ENCODE peak calls at places on chromosomes 13 and 19, in five cellular contexts. One of them, this sample, is unnamed. For H3K36me3, the result is how much of the 10 kb centered on the place peaks cover.

GRCh38 chr19:18274303-18274775 is at the start of gene IQCN:
- DNase-seq in thoracic aorta: no peak
- DNase-seq in IMR-90: no peak
- DNase-seq in upper lobe of right lung: no peak
- DNase-seq in stomach: peak
- DNase-seq in this sample: peak

GRCh38 chr13:59119475-59119874 is 1044.3 kb downstream of the DIAPH3 start:
- DNase-seq in stomach: no peak
- DNase-seq in IMR-90: no peak
- DNase-seq in upper lobe of right lung: no peak
- DNase-seq in thoracic aorta: no peak
- DNase-seq in this sample: no peak

GRCh38 chr13:108272333-108272732 is 2.8 kb downstream of the TNFSF13B start:
- DNase-seq in IMR-90: peak
- DNase-seq in upper lobe of right lung: no peak
- DNase-seq in stomach: no peak
- DNase-seq in thoracic aorta: no peak
- DNase-seq in this sample: no peak

GRCh38 chr13:43357435-43358065 is 334.2 kb downstream of the DNAJC15 start:
- DNase-seq in upper lobe of right lung: no peak
- DNase-seq in stomach: no peak
- DNase-seq in IMR-90: no peak
- DNase-seq in thoracic aorta: no peak
- DNase-seq in this sample: no peak

GRCh38 chr13:94169783-94170513 is 309.5 kb downstream of the DCT start:
- DNase-seq in stomach: no peak
- DNase-seq in thoracic aorta: peak
- DNase-seq in upper lobe of right lung: no peak
- DNase-seq in IMR-90: no peak
- DNase-seq in this sample: no peak

GRCh38 chr13:109243311-109243951 is 543.0 kb downstream of the IRS2 start:
- DNase-seq in thoracic aorta: no peak
- DNase-seq in stomach: no peak
- DNase-seq in IMR-90: peak
- DNase-seq in upper lobe of right lung: no peak
- DNase-seq in this sample: no peak

GRCh38 chr13:38866649-38867048 is 124.0 kb downstream of the STOML3 start:
- DNase-seq in thoracic aorta: no peak
- DNase-seq in stomach: no peak
- DNase-seq in IMR-90: no peak
- DNase-seq in upper lobe of right lung: no peak
- DNase-seq in this sample: no peak

GRCh38 chr19:4495471-4495870 is 22.8 kb downstream of the PLIN4 start:
- DNase-seq in IMR-90: no peak
- DNase-seq in stomach: peak
- DNase-seq in thoracic aorta: no peak
- DNase-seq in upper lobe of right lung: no peak
- DNase-seq in this sample: no peak

GRCh38 chr13:102400619-102401125 is 1.2 kb downstream of the FGF14 start:
- DNase-seq in upper lobe of right lung: peak
- DNase-seq in stomach: no peak
- DNase-seq in thoracic aorta: no peak
- DNase-seq in IMR-90: no peak
- DNase-seq in this sample: no peak

GRCh38 chr13:37481005-37481857 is 117.3 kb downstream of the POSTN start:
- DNase-seq in thoracic aorta: no peak
- DNase-seq in IMR-90: peak
- DNase-seq in stomach: no peak
- DNase-seq in upper lobe of right lung: no peak
- DNase-seq in this sample: no peak

GRCh38 chr13:59677966-59678814 is 485.5 kb downstream of the DIAPH3 start:
- DNase-seq in stomach: no peak
- DNase-seq in IMR-90: peak
- DNase-seq in upper lobe of right lung: no peak
- DNase-seq in thoracic aorta: no peak
- DNase-seq in this sample: no peak

GRCh38 chr13:41995946-41996345 is 35.0 kb upstream of the VWA8 start:
- DNase-seq in stomach: no peak
- DNase-seq in IMR-90: peak
- DNase-seq in thoracic aorta: no peak
- DNase-seq in upper lobe of right lung: peak
- DNase-seq in this sample: no peak

GRCh38 chr13:60384911-60385310 is 12.1 kb upstream of the TDRD3 start:
- DNase-seq in thoracic aorta: no peak
- DNase-seq in IMR-90: no peak
- DNase-seq in stomach: no peak
- DNase-seq in upper lobe of right lung: no peak
- DNase-seq in this sample: no peak

GRCh38 chr13:98022210-98022609 is 68.7 kb downstream of the IPO5 start:
- DNase-seq in IMR-90: peak
- DNase-seq in upper lobe of right lung: no peak
- DNase-seq in thoracic aorta: no peak
- DNase-seq in stomach: no peak
- DNase-seq in this sample: no peak

GRCh38 chr13:110405597-110406450 is 98.7 kb downstream of the COL4A2 start:
- DNase-seq in IMR-90: peak
- DNase-seq in stomach: no peak
- DNase-seq in thoracic aorta: no peak
- DNase-seq in upper lobe of right lung: no peak
- DNase-seq in this sample: no peak

GRCh38 chr13:94620286-94620896 is 18.7 kb downstream of the GPR180 start:
- DNase-seq in IMR-90: peak
- DNase-seq in stomach: no peak
- DNase-seq in thoracic aorta: no peak
- DNase-seq in upper lobe of right lung: no peak
- DNase-seq in this sample: no peak

GRCh38 chr13:113621046-113621445 is 36.5 kb downstream of the TFDP1 start:
- DNase-seq in upper lobe of right lung: no peak
- DNase-seq in stomach: no peak
- DNase-seq in IMR-90: no peak
- DNase-seq in thoracic aorta: no peak
- DNase-seq in this sample: peak

GRCh38 chr19:1767464-1767933 is 14.2 kb downstream of the ONECUT3 start:
- DNase-seq in thoracic aorta: no peak
- DNase-seq in IMR-90: no peak
- DNase-seq in stomach: peak
- DNase-seq in upper lobe of right lung: no peak
- DNase-seq in this sample: no peak

GRCh38 chr19:43524922-43525835 is 1.8 kb downstream of the ETHE1 start:
- DNase-seq in stomach: peak
- DNase-seq in thoracic aorta: peak
- DNase-seq in IMR-90: peak
- DNase-seq in upper lobe of right lung: peak
- DNase-seq in this sample: peak

GRCh38 chr19:18157465-18158063 is 4.6 kb downstream of the PIK3R2 start:
- DNase-seq in IMR-90: no peak
- DNase-seq in thoracic aorta: no peak
- DNase-seq in upper lobe of right lung: no peak
- DNase-seq in stomach: no peak
- DNase-seq in this sample: no peak

GRCh38 chr19:1108291-1109031 is 4.7 kb downstream of the GPX4 start:
- DNase-seq in upper lobe of right lung: no peak
- DNase-seq in IMR-90: no peak
- DNase-seq in stomach: no peak
- DNase-seq in thoracic aorta: no peak
- DNase-seq in this sample: no peak

GRCh38 chr19:46480409-46480808 is 9.0 kb upstream of the PNMA8A start:
- DNase-seq in stomach: no peak
- DNase-seq in thoracic aorta: no peak
- DNase-seq in IMR-90: peak
- DNase-seq in upper lobe of right lung: no peak
- DNase-seq in this sample: peak

GRCh38 chr19:13132471-13133166 is 14.6 kb downstream of the NACC1 start:
- DNase-seq in upper lobe of right lung: no peak
- DNase-seq in IMR-90: peak
- DNase-seq in stomach: no peak
- DNase-seq in thoracic aorta: no peak
- DNase-seq in this sample: no peak

GRCh38 chr13:77891486-77891885 is 27.1 kb downstream of the EDNRB start:
- DNase-seq in upper lobe of right lung: no peak
- DNase-seq in thoracic aorta: no peak
- DNase-seq in IMR-90: no peak
- DNase-seq in stomach: no peak
- DNase-seq in this sample: no peak

GRCh38 chr19:47036233-47036651 is 12.2 kb downstream of the TMEM160 start:
- DNase-seq in thoracic aorta: no peak
- DNase-seq in upper lobe of right lung: peak
- DNase-seq in IMR-90: no peak
- DNase-seq in stomach: peak
- DNase-seq in this sample: no peak

GRCh38 chr13:45464141-45464686 is 525 bp upstream of the COG3 start:
- DNase-seq in IMR-90: no peak
- DNase-seq in stomach: no peak
- DNase-seq in upper lobe of right lung: no peak
- DNase-seq in thoracic aorta: no peak
- DNase-seq in this sample: no peak

GRCh38 chr19:13051581-13052165 is 51.0 kb downstream of the LYL1 start:
- DNase-seq in upper lobe of right lung: peak
- DNase-seq in stomach: peak
- DNase-seq in thoracic aorta: no peak
- DNase-seq in IMR-90: peak
- DNase-seq in this sample: peak

GRCh38 chr13:110949628-110950027 is 34.8 kb upstream of the ANKRD10 start:
- DNase-seq in upper lobe of right lung: no peak
- DNase-seq in IMR-90: no peak
- DNase-seq in stomach: no peak
- DNase-seq in thoracic aorta: no peak
- DNase-seq in this sample: no peak

GRCh38 chr19:34096020-34096915 is 76.0 kb upstream of the LSM14A start:
- DNase-seq in upper lobe of right lung: no peak
- DNase-seq in thoracic aorta: no peak
- DNase-seq in IMR-90: peak
- DNase-seq in stomach: no peak
- DNase-seq in this sample: no peak

GRCh38 chr13:97781891-97782305 is 171.6 kb upstream of the IPO5 start:
- DNase-seq in upper lobe of right lung: no peak
- DNase-seq in IMR-90: no peak
- DNase-seq in thoracic aorta: no peak
- DNase-seq in stomach: no peak
- DNase-seq in this sample: no peak

GRCh38 chr19:2771786-2772674 is 11.0 kb downstream of the SGTA start:
- DNase-seq in IMR-90: no peak
- DNase-seq in upper lobe of right lung: no peak
- DNase-seq in stomach: no peak
- DNase-seq in thoracic aorta: no peak
- DNase-seq in this sample: no peak

GRCh38 chr19:45092747-45093678 is at the start of gene PPP1R37:
- DNase-seq in IMR-90: peak
- DNase-seq in thoracic aorta: peak
- DNase-seq in stomach: peak
- DNase-seq in upper lobe of right lung: peak
- DNase-seq in this sample: peak
- TF ChIP-seq CTCF in IMR-90: peak
- TF ChIP-seq CTCF in thoracic aorta: peak
- TF ChIP-seq CTCF in stomach: peak
- TF ChIP-seq CTCF in upper lobe of right lung: peak
- TF ChIP-seq CTCF in this sample: peak

GRCh38 chr13:99555149-99555548 is 53.9 kb downstream of the TM9SF2 start:
- DNase-seq in IMR-90: no peak
- DNase-seq in stomach: no peak
- DNase-seq in thoracic aorta: no peak
- DNase-seq in upper lobe of right lung: no peak
- DNase-seq in this sample: no peak

GRCh38 chr13:99559560-99559959 is 58.3 kb downstream of the TM9SF2 start:
- DNase-seq in IMR-90: no peak
- DNase-seq in stomach: no peak
- DNase-seq in upper lobe of right lung: no peak
- DNase-seq in thoracic aorta: no peak
- DNase-seq in this sample: no peak

GRCh38 chr13:99556867-99557443 is 55.7 kb downstream of the TM9SF2 start:
- DNase-seq in upper lobe of right lung: no peak
- DNase-seq in IMR-90: no peak
- DNase-seq in stomach: no peak
- DNase-seq in thoracic aorta: no peak
- DNase-seq in this sample: no peak

GRCh38 chr13:99553033-99553432 is 51.8 kb downstream of the TM9SF2 start:
- DNase-seq in stomach: peak
- DNase-seq in IMR-90: no peak
- DNase-seq in thoracic aorta: no peak
- DNase-seq in upper lobe of right lung: no peak
- DNase-seq in this sample: no peak

GRCh38 chr13:99558570-99559180 is 57.4 kb downstream of the TM9SF2 start:
- DNase-seq in stomach: no peak
- DNase-seq in thoracic aorta: no peak
- DNase-seq in upper lobe of right lung: no peak
- DNase-seq in IMR-90: peak
- DNase-seq in this sample: no peak
- H3K36me3 ChIP-seq in stomach: half or more
- H3K36me3 ChIP-seq in thoracic aorta: under half
- H3K36me3 ChIP-seq in upper lobe of right lung: half or more
- H3K36me3 ChIP-seq in IMR-90: under half
- H3K36me3 ChIP-seq in this sample: under half

DNA sequence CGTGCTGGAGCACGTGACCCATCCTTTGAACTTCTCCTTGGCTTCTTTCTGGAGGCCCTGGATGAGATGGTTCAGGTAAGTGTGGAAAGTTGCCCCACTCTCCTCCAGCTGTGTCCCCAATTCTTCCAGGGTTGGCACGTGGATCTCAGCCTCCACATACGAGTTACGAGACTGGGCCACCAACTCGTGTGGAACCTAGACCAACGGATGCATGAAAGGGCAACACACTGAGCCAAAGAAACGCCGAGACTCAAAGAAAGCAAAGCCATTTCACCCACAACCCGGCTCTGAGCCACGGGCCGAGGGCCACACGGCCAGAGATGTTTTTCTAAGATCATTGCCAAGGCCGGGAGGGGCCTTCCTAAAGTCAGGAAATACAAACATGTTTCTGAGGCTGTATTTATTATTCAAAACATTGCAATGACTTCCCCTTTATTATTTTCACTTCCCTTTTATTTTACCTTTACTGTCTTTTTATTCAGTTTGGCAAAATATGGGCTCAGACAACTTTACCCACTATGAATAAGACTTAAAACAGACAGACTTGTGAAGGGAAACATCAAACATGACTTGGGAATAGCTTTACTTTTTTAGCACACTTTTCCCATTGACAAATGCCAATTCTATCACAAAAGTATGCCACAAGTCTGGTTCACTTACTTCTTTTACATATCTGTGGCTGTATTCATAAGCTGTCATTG is 94.6 kb downstream of the KL start:
- DNase-seq in IMR-90: peak
- DNase-seq in upper lobe of right lung: no peak
- DNase-seq in thoracic aorta: no peak
- DNase-seq in stomach: no peak
- DNase-seq in this sample: no peak
- H3K27ac ChIP-seq in IMR-90: peak
- H3K27ac ChIP-seq in upper lobe of right lung: peak
- H3K27ac ChIP-seq in thoracic aorta: peak
- H3K27ac ChIP-seq in stomach: peak
- H3K27ac ChIP-seq in this sample: peak

GRCh38 chr13:49419292-49419691 is 24.6 kb downstream of the CAB39L start:
- DNase-seq in stomach: no peak
- DNase-seq in upper lobe of right lung: no peak
- DNase-seq in IMR-90: peak
- DNase-seq in thoracic aorta: no peak
- DNase-seq in this sample: no peak

GRCh38 chr13:49418206-49418605 is 25.7 kb downstream of the CAB39L start:
- DNase-seq in upper lobe of right lung: no peak
- DNase-seq in thoracic aorta: no peak
- DNase-seq in stomach: no peak
- DNase-seq in IMR-90: no peak
- DNase-seq in this sample: no peak

GRCh38 chr13:49421391-49421790 is 22.5 kb downstream of the CAB39L start:
- DNase-seq in IMR-90: no peak
- DNase-seq in upper lobe of right lung: no peak
- DNase-seq in stomach: no peak
- DNase-seq in thoracic aorta: no peak
- DNase-seq in this sample: no peak
- TF ChIP-seq CTCF in IMR-90: no peak
- TF ChIP-seq CTCF in upper lobe of right lung: no peak
- TF ChIP-seq CTCF in stomach: no peak
- TF ChIP-seq CTCF in thoracic aorta: no peak
- TF ChIP-seq CTCF in this sample: no peak